ENCODE peak calls at places on chromosomes 7 and 10, in five cellular contexts. J is PC-9, H is omental fat pad, X is AG09319, U is cardiac muscle cell. G is an unnamed sample.

GRCh38 chr10:124149681-124150080 is 56.3 kb upstream of the CHST15 start:
- DNase-seq in H (no peak), U (no peak), X (no peak), J (no peak), G (no peak)

GRCh38 chr10:73997806-73998622 is at the start of gene VCL:
- DNase-seq in X (peak), J (peak), U (peak), H (peak), G (peak)

GRCh38 chr7:25180946-25181345 is 47.3 kb downstream of the NPVF start:
- DNase-seq in J (no peak), H (no peak), U (no peak), X (no peak), G (no peak)

GRCh38 chr7:139774376-139774775 is 3.4 kb downstream of the HIPK2 start:
- DNase-seq in X (peak), J (peak), H (no peak), U (no peak), G (peak)

GRCh38 chr7:77910124-77910523 is 111.6 kb downstream of the PHTF2 start:
- DNase-seq in U (no peak), X (no peak), H (no peak), J (no peak), G (no peak)

GRCh38 chr7:82428186-82428961 is 15.2 kb downstream of the CACNA2D1 start:
- DNase-seq in X (no peak), U (no peak), H (no peak), J (no peak), G (peak)

GRCh38 chr7:3095046-3095445 is 51.4 kb upstream of the CARD11 start:
- DNase-seq in U (no peak), H (no peak), X (no peak), J (peak), G (no peak)

GRCh38 chr7:114539575-114539974 is 125.0 kb downstream of the FOXP2 start:
- DNase-seq in H (no peak), X (no peak), U (peak), J (no peak), G (peak)

GRCh38 chr10:24957624-24958435 is 5.4 kb upstream of the PRTFDC1 start:
- DNase-seq in X (peak), U (no peak), J (peak), H (no peak), G (peak)

GRCh38 chr10:114043532-114044250 is at the start of gene ADRB1:
- DNase-seq in J (peak), X (no peak), H (no peak), U (peak), G (peak)

GRCh38 chr7:140541513-140542192 is 62.3 kb upstream of the MKRN1 start:
- DNase-seq in U (peak), J (peak), X (peak), H (no peak), G (peak)

GRCh38 chr7:156612930-156613329 is 27.6 kb upstream of the RNF32 start:
- DNase-seq in H (no peak), X (no peak), J (no peak), U (no peak), G (no peak)

GRCh38 chr10:106557951-106558733 is 606.4 kb downstream of the SORCS1 start:
- DNase-seq in U (no peak), X (no peak), H (no peak), J (no peak), G (no peak)

GRCh38 chr7:92325173-92325572 is 79.4 kb downstream of the ANKIB1 start:
- DNase-seq in J (no peak), U (peak), H (no peak), X (no peak), G (peak)

GRCh38 chr7:130708766-130709165 is 22.4 kb upstream of the TSGA13 start:
- DNase-seq in J (no peak), U (no peak), X (no peak), H (no peak), G (no peak)
- TF ChIP-seq CTCF in J (no peak), U (no peak), X (no peak), H (no peak), G (no peak)

GRCh38 chr10:70055550-70055949 is 2.9 kb downstream of the MACROH2A2 start:
- DNase-seq in J (no peak), H (no peak), X (no peak), U (no peak), G (no peak)

GRCh38 chr10:70066190-70066589 is 13.5 kb downstream of the MACROH2A2 start:
- DNase-seq in X (no peak), H (no peak), J (no peak), U (no peak), G (no peak)

GRCh38 chr10:70063418-70064098 is 10.9 kb downstream of the MACROH2A2 start:
- DNase-seq in U (no peak), J (no peak), H (no peak), X (no peak), G (no peak)

GRCh38 chr10:70054902-70055301 is 2.3 kb downstream of the MACROH2A2 start:
- DNase-seq in X (no peak), H (no peak), U (no peak), J (no peak), G (no peak)

GRCh38 chr10:70060389-70060788 is 7.7 kb downstream of the MACROH2A2 start:
- DNase-seq in X (no peak), U (no peak), H (no peak), J (no peak), G (no peak)
- TF ChIP-seq CTCF in X (no peak), U (no peak), H (no peak), J (no peak), G (no peak)

GRCh38 chr10:28302012-28302667 is 724 bp downstream of the MPP7 start:
- DNase-seq in X (no peak), U (peak), J (no peak), H (peak), G (peak)

GRCh38 chr10:28300027-28300426 is 2.8 kb downstream of the MPP7 start:
- DNase-seq in U (no peak), X (no peak), J (no peak), H (no peak), G (no peak)

GRCh38 chr10:28305551-28305950 is 2.7 kb upstream of the MPP7 start:
- DNase-seq in J (no peak), U (no peak), H (no peak), X (no peak), G (no peak)

GRCh38 chr10:28304032-28304571 is 1.2 kb upstream of the MPP7 start:
- DNase-seq in H (no peak), X (no peak), J (no peak), U (no peak), G (no peak)

DNA sequence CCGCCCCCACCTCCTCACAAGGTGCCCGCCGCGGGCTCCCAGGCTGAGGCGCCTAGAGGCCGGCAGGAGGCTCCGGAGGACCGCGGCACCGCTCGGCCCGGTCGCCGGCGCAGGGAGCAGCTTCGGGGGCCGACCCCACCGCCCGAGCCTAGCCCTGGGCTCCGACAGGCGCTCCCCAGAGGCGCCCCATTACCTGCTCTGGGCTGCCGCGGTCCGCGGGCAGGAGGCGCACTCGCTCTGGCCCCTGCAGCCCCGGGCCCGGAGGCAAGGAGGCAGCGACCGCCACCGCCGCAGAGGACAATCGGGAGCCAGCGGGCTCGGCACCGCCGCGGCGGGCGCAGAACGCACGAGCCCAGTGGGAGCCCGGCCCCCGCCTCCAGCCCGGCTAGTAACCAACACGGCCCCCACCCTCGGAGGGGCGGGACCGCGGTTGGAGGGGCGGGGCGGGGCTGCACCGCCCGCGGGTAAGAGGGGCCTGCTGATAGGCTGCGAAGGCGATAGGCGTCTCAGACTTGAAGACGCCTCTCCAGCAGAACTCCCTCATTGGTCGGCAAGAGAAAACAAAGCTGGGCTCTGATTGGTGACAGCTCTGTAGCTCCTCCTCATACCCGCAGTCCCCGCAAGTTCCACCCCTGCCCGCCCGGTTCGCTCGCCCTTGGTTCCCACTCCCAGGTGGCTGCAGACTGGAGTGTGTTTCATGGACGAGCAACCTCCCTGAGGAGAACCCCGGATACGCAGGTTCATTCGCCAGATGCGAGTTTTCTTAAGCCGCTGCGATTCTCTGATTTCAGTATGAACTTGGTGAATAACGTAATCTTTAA is at the start of gene MPP7:
- DNase-seq in H (peak), U (peak), J (peak), X (peak), G (peak)
- TF ChIP-seq CTCF in H (no peak), U (peak), J (no peak), X (peak), G (peak)

GRCh38 chr7:95684037-95684436 is 87.7 kb upstream of the PDK4 start:
- DNase-seq in J (peak), X (no peak), H (no peak), U (peak), G (peak)
- TF ChIP-seq CTCF in J (peak), X (peak), H (no peak), U (peak), G (peak)

G was measured in fibroblast of villous mesenchyme.